ENCODE peak calls at places on chromosomes 4 and X, in five cellular contexts. L is GM23248, Y is PC-3, G is K562, B is DND-41. S is an unnamed sample.

GRCh38 chr4:27861381-27861787 is 1000.7 kb downstream of the STIM2 start:
- DNase-seq in L (peak), Y (peak), G (no peak), B (no peak), S (no peak)

GRCh38 chr4:23717528-23718248 is 172.2 kb downstream of the PPARGC1A start:
- DNase-seq in L (peak), Y (peak), G (peak), B (no peak), S (peak)

GRCh38 chrX:97609938-97610337 is 726.2 kb downstream of the RPA4 start:
- DNase-seq in L (no peak), Y (no peak), G (no peak), B (no peak), S (no peak)

GRCh38 chr4:103400405-103400804 is 202.3 kb upstream of the CENPE start:
- DNase-seq in L (peak), Y (peak), G (no peak), B (no peak), S (no peak)

GRCh38 chrX:97310373-97310772 is 426.7 kb downstream of the RPA4 start:
- DNase-seq in L (no peak), Y (peak), G (no peak), B (no peak), S (no peak)

GRCh38 chrX:109440475-109440874 is 41.4 kb downstream of the GUCY2F start:
- DNase-seq in L (no peak), Y (no peak), G (no peak), B (peak), S (no peak)

GRCh38 chr4:103046416-103047290 is 27.1 kb upstream of the SLC9B1 start:
- DNase-seq in L (peak), Y (peak), G (peak), B (peak), S (peak)

GRCh38 chr4:16269742-16270522 is 43.7 kb upstream of the TAPT1 start:
- DNase-seq in L (peak), Y (peak), G (no peak), B (no peak), S (no peak)

GRCh38 chrX:13398073-13398823 is 78.4 kb upstream of the ATXN3L start:
- DNase-seq in L (peak), Y (peak), G (peak), B (no peak), S (peak)

GRCh38 chrX:1576201-1577101 is 15.0 kb upstream of the AKAP17A start:
- DNase-seq in L (no peak), Y (no peak), G (no peak), B (peak), S (no peak)

GRCh38 chr4:86721412-86721811 is 127.3 kb downstream of the PTPN13 start:
- DNase-seq in L (no peak), Y (no peak), G (no peak), B (no peak), S (no peak)

GRCh38 chrX:49184294-49185061 is 1.7 kb downstream of the PRICKLE3 start:
- DNase-seq in L (peak), Y (peak), G (peak), B (no peak), S (peak)

GRCh38 chr4:74056858-74057562 is 18.5 kb upstream of the CXCL3 start:
- DNase-seq in L (peak), Y (peak), G (peak), B (no peak), S (no peak)

GRCh38 chr4:73446336-73446938 is 10.4 kb downstream of the AFP start:
- DNase-seq in L (peak), Y (peak), G (peak), B (peak), S (peak)

GRCh38 chr4:137735561-137736104 is 203.3 kb upstream of the PCDH18 start:
- DNase-seq in L (no peak), Y (no peak), G (no peak), B (no peak), S (no peak)

GRCh38 chr4:2662598-2662997 is 93.5 kb downstream of the TNIP2 start:
- DNase-seq in L (peak), Y (peak), G (no peak), B (no peak), S (no peak)

GRCh38 chrX:41779058-41779564 is 55.1 kb downstream of the GPR82 start:
- DNase-seq in L (peak), Y (peak), G (no peak), B (no peak), S (no peak)

GRCh38 chr4:173522874-173523395 is 7.1 kb downstream of the HAND2 start:
- DNase-seq in L (peak), Y (no peak), G (no peak), B (no peak), S (no peak)

GRCh38 chr4:165415910-165416309 is 37.1 kb downstream of the CPE start:
- DNase-seq in L (no peak), Y (no peak), G (no peak), B (no peak), S (no peak)

GRCh38 chr4:2101346-2102044 is 42.4 kb downstream of the NAT8L start:
- DNase-seq in L (peak), Y (peak), G (no peak), B (no peak), S (no peak)

GRCh38 chr4:41129936-41130440 is 84.4 kb downstream of the APBB2 start:
- DNase-seq in L (no peak), Y (no peak), G (no peak), B (no peak), S (no peak)

GRCh38 chr4:187782425-187782824 is 213.1 kb upstream of the ZFP42 start:
- DNase-seq in L (no peak), Y (no peak), G (no peak), B (no peak), S (no peak)

GRCh38 chr4:74716436-74716765 is 77.9 kb downstream of the BTC start:
- DNase-seq in L (no peak), Y (no peak), G (no peak), B (no peak), S (no peak)

GRCh38 chr4:20616848-20617247 is 83.4 kb upstream of the PACRGL start:
- DNase-seq in L (no peak), Y (no peak), G (no peak), B (no peak), S (no peak)

GRCh38 chr4:120816385-120816784 is 106.1 kb downstream of the PRDM5 start:
- DNase-seq in L (peak), Y (no peak), G (no peak), B (no peak), S (no peak)
- H3K4me2 ChIP-seq in L (peak), Y (no peak), G (no peak), B (no peak), S (peak)

DNA sequence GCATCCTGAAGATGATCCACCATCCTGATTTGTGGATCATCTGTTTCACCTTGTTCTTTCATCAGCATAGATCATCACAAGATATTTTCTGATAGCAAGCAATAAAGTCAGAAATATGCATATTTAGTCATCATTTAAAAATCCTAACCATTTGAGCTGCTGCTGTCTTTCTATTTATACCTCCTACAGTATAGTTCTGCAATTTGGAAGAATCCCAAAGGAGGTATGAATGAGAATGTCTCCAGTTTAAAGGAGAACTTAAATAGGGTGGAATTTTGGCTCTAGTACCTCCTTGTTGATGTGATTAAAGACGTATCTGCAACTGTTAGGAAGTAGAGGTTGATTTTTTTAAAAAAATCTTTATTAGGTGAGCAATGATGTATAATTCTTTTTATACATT is 7.6 kb downstream of the SLC25A14 start:
- DNase-seq in L (peak), Y (no peak), G (no peak), B (no peak), S (no peak)
- H2AFZ ChIP-seq in L (no peak), Y (no peak), G (no peak), B (no peak), S (no peak)

GRCh38 chr4:152415980-152416379 is 119.9 kb downstream of the FBXW7 start:
- DNase-seq in L (peak), Y (peak), G (no peak), B (no peak), S (no peak)
- H3K4me2 ChIP-seq in L (peak), Y (peak), G (no peak), B (no peak), S (no peak)

DNA sequence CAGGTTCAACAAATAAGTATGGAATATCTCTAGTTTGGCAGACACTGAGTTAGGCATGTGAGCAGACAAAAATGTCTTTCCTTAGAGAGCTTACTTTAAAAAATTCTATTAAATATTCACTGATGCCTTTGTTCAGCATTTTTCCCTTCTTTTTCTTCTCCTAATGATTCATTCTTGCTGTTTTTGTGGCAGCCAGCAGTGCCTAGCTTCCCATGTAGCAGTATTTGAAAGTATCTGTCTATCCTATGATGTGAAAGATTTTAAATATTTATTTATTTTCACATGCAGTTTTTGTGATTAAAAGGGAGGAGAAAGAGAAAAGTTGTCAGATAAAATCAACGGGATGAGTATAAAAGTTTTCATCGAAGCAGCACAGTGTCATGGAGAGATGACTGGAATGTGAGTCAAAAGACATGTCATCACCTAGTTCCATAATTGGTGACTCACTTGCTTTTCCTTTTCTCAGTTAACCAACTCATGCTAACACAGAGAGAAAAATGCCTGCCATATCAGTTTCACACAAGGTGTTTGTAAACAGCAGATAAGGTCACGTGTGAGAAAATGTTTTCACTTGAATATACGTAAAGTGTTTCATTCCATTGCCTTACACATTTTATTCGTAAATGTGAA is 69.8 kb downstream of the BMPR1B start:
- DNase-seq in L (peak), Y (peak), G (peak), B (no peak), S (no peak)
- H2AFZ ChIP-seq in L (peak), Y (peak), G (no peak), B (no peak), S (no peak)

GRCh38 chr4:30720656-30721352 is 635 bp downstream of the PCDH7 start:
- DNase-seq in L (peak), Y (peak), G (no peak), B (no peak), S (no peak)
- H3K4me2 ChIP-seq in L (peak), Y (peak), G (no peak), B (no peak), S (no peak)

GRCh38 chrX:16213970-16214369 is 46.7 kb downstream of the MAGEB17 start:
- DNase-seq in L (no peak), Y (no peak), G (no peak), B (no peak), S (no peak)

GRCh38 chrX:16208601-16209000 is 41.3 kb downstream of the MAGEB17 start:
- DNase-seq in L (no peak), Y (no peak), G (no peak), B (no peak), S (no peak)

GRCh38 chrX:16215660-16216059 is 48.4 kb downstream of the MAGEB17 start:
- DNase-seq in L (no peak), Y (no peak), G (no peak), B (no peak), S (no peak)

GRCh38 chrX:16212436-16212835 is 45.2 kb downstream of the MAGEB17 start:
- DNase-seq in L (peak), Y (peak), G (no peak), B (no peak), S (peak)

DNA sequence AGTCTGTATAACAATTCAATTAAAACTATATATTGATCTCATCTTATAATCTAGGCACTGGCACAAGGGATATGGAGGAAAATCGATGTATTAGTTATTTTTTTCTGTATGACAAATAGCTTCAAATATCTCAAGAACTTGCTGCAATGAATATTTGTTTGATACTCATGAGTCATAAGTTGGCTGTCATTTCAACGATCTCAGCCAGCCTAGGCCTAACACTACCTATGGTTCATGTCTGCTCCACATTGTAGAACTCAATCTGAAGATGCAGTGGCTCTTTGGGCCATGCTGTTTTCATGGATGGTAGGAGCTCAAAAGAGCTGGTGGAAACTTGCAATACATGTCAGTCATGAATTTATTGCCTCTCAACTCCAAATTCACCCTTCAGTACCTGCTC is 44.7 kb downstream of the MAGEB17 start:
- DNase-seq in L (peak), Y (peak), G (no peak), B (no peak), S (no peak)
- H2AFZ ChIP-seq in L (no peak), Y (no peak), G (no peak), B (no peak), S (no peak)

GRCh38 chrX:21376636-21377035 is 2.4 kb downstream of the CNKSR2 start:
- DNase-seq in L (no peak), Y (no peak), G (no peak), B (no peak), S (no peak)
- H3K4me2 ChIP-seq in L (no peak), Y (no peak), G (no peak), B (peak), S (no peak)

GRCh38 chrX:38220936-38221386 is 290 bp upstream of the SRPX start:
- DNase-seq in L (peak), Y (no peak), G (no peak), B (no peak), S (no peak)

GRCh38 chrX:38220024-38220935 is at the start of gene SRPX:
- DNase-seq in L (peak), Y (peak), G (peak), B (no peak), S (no peak)

GRCh38 chrX:38224160-38224559 is 3.5 kb upstream of the SRPX start:
- DNase-seq in L (no peak), Y (no peak), G (no peak), B (no peak), S (no peak)

GRCh38 chrX:38221391-38221929 is 789 bp upstream of the SRPX start:
- DNase-seq in L (peak), Y (no peak), G (no peak), B (no peak), S (no peak)

GRCh38 chrX:38225093-38225492 is 4.4 kb upstream of the SRPX start:
- DNase-seq in L (peak), Y (no peak), G (no peak), B (no peak), S (no peak)
- H2AFZ ChIP-seq in L (peak), Y (no peak), G (no peak), B (no peak), S (no peak)

GRCh38 chrX:111372065-111372464 is 39.9 kb downstream of the DCX start:
- DNase-seq in L (no peak), Y (no peak), G (no peak), B (no peak), S (no peak)

GRCh38 chrX:111376897-111377601 is 34.9 kb downstream of the DCX start:
- DNase-seq in L (no peak), Y (no peak), G (no peak), B (no peak), S (no peak)

GRCh38 chrX:111382277-111382676 is 29.7 kb downstream of the DCX start:
- DNase-seq in L (no peak), Y (no peak), G (no peak), B (no peak), S (no peak)

GRCh38 chrX:111375747-111376146 is 36.2 kb downstream of the DCX start:
- DNase-seq in L (peak), Y (no peak), G (no peak), B (no peak), S (no peak)

DNA sequence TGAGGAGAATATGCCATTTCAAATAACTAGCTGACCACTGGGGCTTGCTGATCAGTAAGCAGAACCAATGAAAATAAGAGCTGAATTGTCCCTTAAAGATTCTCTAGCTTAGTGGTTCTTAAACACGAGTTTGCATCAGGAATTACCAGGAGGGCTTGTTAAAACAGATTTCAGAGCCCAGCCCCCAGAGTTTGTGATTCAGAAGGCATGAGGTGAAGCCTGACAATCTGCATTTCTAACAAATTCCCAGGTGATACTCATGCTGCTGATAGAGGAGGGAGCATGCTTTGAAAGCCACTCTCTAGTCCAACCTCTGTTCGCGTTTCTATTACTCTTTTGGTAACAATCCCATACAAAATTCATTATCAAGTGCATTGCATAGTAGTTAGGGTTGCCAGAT is 35.5 kb downstream of the DCX start:
- DNase-seq in L (no peak), Y (no peak), G (no peak), B (no peak), S (no peak)
- H3K4me2 ChIP-seq in L (no peak), Y (no peak), G (no peak), B (no peak), S (no peak)

DNA sequence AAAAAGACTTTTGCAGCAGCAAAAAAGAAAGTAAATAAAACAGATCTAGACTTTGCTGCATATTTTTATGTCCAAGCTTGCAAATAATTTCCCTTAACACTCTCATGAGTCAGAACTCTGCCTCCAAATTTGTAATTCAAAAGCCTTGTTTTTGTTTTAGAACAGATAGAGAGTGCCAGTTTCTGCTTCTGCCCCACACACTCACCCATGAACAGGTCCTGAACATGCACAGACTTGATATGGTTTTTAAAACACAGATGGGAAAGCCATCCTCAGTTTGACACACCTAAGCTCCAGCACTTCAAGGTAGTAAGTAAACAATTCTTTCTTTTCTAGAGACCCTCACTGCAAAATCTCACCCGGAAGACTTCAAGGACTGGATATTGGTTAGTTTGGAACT is 39.7 kb upstream of the VCX3B start:
- DNase-seq in L (no peak), Y (no peak), G (no peak), B (no peak), S (no peak)
- H2AFZ ChIP-seq in L (no peak), Y (no peak), G (no peak), B (no peak), S (no peak)

S was measured in Karpas-422.